ENCODE peak calls at places on chromosomes 16 and 17, in eight cellular contexts. One of them, this sample, is unnamed.

GRCh38 chr16:84559311-84559932 is 55.0 kb upstream of the MEAK7 start:
- DNase-seq in T-cell: no peak
- DNase-seq in cardiac fibroblast: no peak
- DNase-seq in CD4-positive, alpha-beta memory T cell: no peak
- DNase-seq in CD4-positive, alpha-beta T cell: no peak
- DNase-seq in NCI-H460: no peak
- DNase-seq in AG08396: no peak
- DNase-seq in brain pericyte: no peak
- DNase-seq in this sample: no peak

GRCh38 chr17:60372790-60373483 is 19.0 kb downstream of the USP32 start:
- DNase-seq in T-cell: no peak
- DNase-seq in cardiac fibroblast: peak; percentile 86
- DNase-seq in CD4-positive, alpha-beta memory T cell: no peak
- DNase-seq in CD4-positive, alpha-beta T cell: no peak
- DNase-seq in NCI-H460: no peak
- DNase-seq in AG08396: peak; percentile 38
- DNase-seq in brain pericyte: no peak
- DNase-seq in this sample: no peak

GRCh38 chr16:30416047-30416603 is 8.7 kb downstream of the ZNF771 start:
- DNase-seq in T-cell: no peak
- DNase-seq in cardiac fibroblast: no peak
- DNase-seq in CD4-positive, alpha-beta memory T cell: no peak
- DNase-seq in CD4-positive, alpha-beta T cell: no peak
- DNase-seq in NCI-H460: no peak
- DNase-seq in AG08396: no peak
- DNase-seq in brain pericyte: no peak
- DNase-seq in this sample: no peak

GRCh38 chr17:74133726-74134125 is 69.8 kb upstream of the RPL38 start:
- DNase-seq in T-cell: no peak
- DNase-seq in cardiac fibroblast: no peak
- DNase-seq in CD4-positive, alpha-beta memory T cell: no peak
- DNase-seq in CD4-positive, alpha-beta T cell: no peak
- DNase-seq in NCI-H460: no peak
- DNase-seq in AG08396: no peak
- DNase-seq in brain pericyte: no peak
- DNase-seq in this sample: no peak

GRCh38 chr17:18356624-18357023 is 6.7 kb downstream of the SHMT1 start:
- DNase-seq in T-cell: no peak
- DNase-seq in cardiac fibroblast: peak; percentile 69
- DNase-seq in CD4-positive, alpha-beta memory T cell: no peak
- DNase-seq in CD4-positive, alpha-beta T cell: no peak
- DNase-seq in NCI-H460: no peak
- DNase-seq in AG08396: no peak
- DNase-seq in brain pericyte: no peak
- DNase-seq in this sample: no peak

GRCh38 chr17:43212641-43213490 is 1.2 kb downstream of the TMEM106A start:
- DNase-seq in T-cell: no peak
- DNase-seq in cardiac fibroblast: peak; percentile 21
- DNase-seq in CD4-positive, alpha-beta memory T cell: no peak
- DNase-seq in CD4-positive, alpha-beta T cell: no peak
- DNase-seq in NCI-H460: no peak
- DNase-seq in AG08396: no peak
- DNase-seq in brain pericyte: no peak
- DNase-seq in this sample: no peak

GRCh38 chr17:64020068-64020766 is at the start of gene ICAM2:
- DNase-seq in T-cell: peak; percentile 92
- DNase-seq in cardiac fibroblast: no peak
- DNase-seq in CD4-positive, alpha-beta memory T cell: peak; percentile 99
- DNase-seq in CD4-positive, alpha-beta T cell: peak; percentile 84
- DNase-seq in NCI-H460: no peak
- DNase-seq in AG08396: peak; percentile 5
- DNase-seq in brain pericyte: no peak
- DNase-seq in this sample: peak; percentile 91

GRCh38 chr16:180921-181667 is 835 bp downstream of the HBQ1 start:
- DNase-seq in T-cell: peak; percentile 82
- DNase-seq in cardiac fibroblast: peak; percentile 63
- DNase-seq in CD4-positive, alpha-beta memory T cell: peak; percentile 79
- DNase-seq in CD4-positive, alpha-beta T cell: peak; percentile 82
- DNase-seq in NCI-H460: peak; percentile 70
- DNase-seq in AG08396: peak; percentile 93
- DNase-seq in brain pericyte: no peak
- DNase-seq in this sample: peak; percentile 76

GRCh38 chr16:72787130-72787518 is 260.8 kb downstream of the ZFHX3 start:
- DNase-seq in T-cell: no peak
- DNase-seq in cardiac fibroblast: no peak
- DNase-seq in CD4-positive, alpha-beta memory T cell: no peak
- DNase-seq in CD4-positive, alpha-beta T cell: no peak
- DNase-seq in NCI-H460: no peak
- DNase-seq in AG08396: no peak
- DNase-seq in brain pericyte: no peak
- DNase-seq in this sample: no peak

GRCh38 chr16:68328860-68329370 is 18.1 kb downstream of the PRMT7 start:
- DNase-seq in T-cell: no peak
- DNase-seq in cardiac fibroblast: no peak
- DNase-seq in CD4-positive, alpha-beta memory T cell: no peak
- DNase-seq in CD4-positive, alpha-beta T cell: no peak
- DNase-seq in NCI-H460: no peak
- DNase-seq in AG08396: no peak
- DNase-seq in brain pericyte: no peak
- DNase-seq in this sample: no peak

GRCh38 chr17:32019228-32019627 is 12.0 kb downstream of the LRRC37B start:
- DNase-seq in T-cell: no peak
- DNase-seq in cardiac fibroblast: no peak
- DNase-seq in CD4-positive, alpha-beta memory T cell: no peak
- DNase-seq in CD4-positive, alpha-beta T cell: no peak
- DNase-seq in NCI-H460: no peak
- DNase-seq in AG08396: no peak
- DNase-seq in brain pericyte: no peak
- DNase-seq in this sample: no peak

GRCh38 chr17:40456396-40456951 is 13.2 kb downstream of the IGFBP4 start:
- DNase-seq in T-cell: no peak
- DNase-seq in cardiac fibroblast: peak; percentile 24
- DNase-seq in CD4-positive, alpha-beta memory T cell: no peak
- DNase-seq in CD4-positive, alpha-beta T cell: no peak
- DNase-seq in NCI-H460: no peak
- DNase-seq in AG08396: no peak
- DNase-seq in brain pericyte: no peak
- DNase-seq in this sample: no peak

GRCh38 chr16:12321363-12321762 is 344.8 kb downstream of the SNX29 start:
- DNase-seq in T-cell: no peak
- DNase-seq in cardiac fibroblast: no peak
- DNase-seq in CD4-positive, alpha-beta memory T cell: no peak
- DNase-seq in CD4-positive, alpha-beta T cell: no peak
- DNase-seq in NCI-H460: no peak
- DNase-seq in AG08396: no peak
- DNase-seq in brain pericyte: no peak
- DNase-seq in this sample: no peak

GRCh38 chr17:79792984-79793923 is 3.6 kb downstream of the CBX8 start:
- DNase-seq in T-cell: no peak
- DNase-seq in cardiac fibroblast: no peak
- DNase-seq in CD4-positive, alpha-beta memory T cell: no peak
- DNase-seq in CD4-positive, alpha-beta T cell: no peak
- DNase-seq in NCI-H460: no peak
- DNase-seq in AG08396: peak; percentile 91
- DNase-seq in brain pericyte: no peak
- DNase-seq in this sample: no peak

GRCh38 chr16:85530370-85530739 is 82.8 kb upstream of the GSE1 start:
- DNase-seq in T-cell: no peak
- DNase-seq in cardiac fibroblast: no peak
- DNase-seq in CD4-positive, alpha-beta memory T cell: no peak
- DNase-seq in CD4-positive, alpha-beta T cell: no peak
- DNase-seq in NCI-H460: no peak
- DNase-seq in AG08396: no peak
- DNase-seq in brain pericyte: no peak
- DNase-seq in this sample: no peak

GRCh38 chr17:63601439-63602371 is 1.0 kb downstream of the TACO1 start:
- DNase-seq in T-cell: no peak
- DNase-seq in cardiac fibroblast: peak; percentile 24
- DNase-seq in CD4-positive, alpha-beta memory T cell: no peak
- DNase-seq in CD4-positive, alpha-beta T cell: no peak
- DNase-seq in NCI-H460: no peak
- DNase-seq in AG08396: peak; percentile 7
- DNase-seq in brain pericyte: no peak
- DNase-seq in this sample: no peak

GRCh38 chr17:311119-311848 is 41.3 kb downstream of the RPH3AL start:
- DNase-seq in T-cell: no peak
- DNase-seq in cardiac fibroblast: no peak
- DNase-seq in CD4-positive, alpha-beta memory T cell: no peak
- DNase-seq in CD4-positive, alpha-beta T cell: no peak
- DNase-seq in NCI-H460: no peak
- DNase-seq in AG08396: no peak
- DNase-seq in brain pericyte: no peak
- DNase-seq in this sample: no peak

GRCh38 chr16:12902511-12903324 is 1.3 kb downstream of the SHISA9 start:
- DNase-seq in T-cell: no peak
- DNase-seq in cardiac fibroblast: no peak
- DNase-seq in CD4-positive, alpha-beta memory T cell: no peak
- DNase-seq in CD4-positive, alpha-beta T cell: no peak
- DNase-seq in NCI-H460: no peak
- DNase-seq in AG08396: no peak
- DNase-seq in brain pericyte: no peak
- DNase-seq in this sample: no peak

GRCh38 chr16:86061318-86061695 is 162.3 kb downstream of the IRF8 start:
- DNase-seq in T-cell: no peak
- DNase-seq in cardiac fibroblast: no peak
- DNase-seq in CD4-positive, alpha-beta memory T cell: no peak
- DNase-seq in CD4-positive, alpha-beta T cell: no peak
- DNase-seq in NCI-H460: no peak
- DNase-seq in AG08396: no peak
- DNase-seq in brain pericyte: no peak
- DNase-seq in this sample: no peak

GRCh38 chr17:57372156-57372555 is 115.8 kb downstream of the MSI2 start:
- DNase-seq in T-cell: no peak
- DNase-seq in cardiac fibroblast: peak; percentile 23
- DNase-seq in CD4-positive, alpha-beta memory T cell: no peak
- DNase-seq in CD4-positive, alpha-beta T cell: no peak
- DNase-seq in NCI-H460: peak; percentile 28
- DNase-seq in AG08396: no peak
- DNase-seq in brain pericyte: no peak
- DNase-seq in this sample: no peak